ENCODE peak calls at places on chromosome 7, in five cellular contexts. F is tibial nerve, N is glutamatergic neuron, R is fibroblast of villous mesenchyme, P is endothelial cell of umbilical vein. D is an unnamed sample.

GRCh38 chr7:1649751-1650326 is 20.2 kb upstream of the ELFN1 start:
- DNase-seq in F (no peak), N (no peak), R (no peak), P (no peak), D (no peak)

GRCh38 chr7:46131916-46132795 is 211.1 kb upstream of the IGFBP3 start:
- DNase-seq in F (no peak), N (no peak), R (peak; percentile 38), P (no peak), D (no peak)

GRCh38 chr7:74475243-74475986 is 21.7 kb downstream of the GTF2IRD1 start:
- DNase-seq in F (no peak), N (no peak), R (no peak), P (no peak), D (no peak)

GRCh38 chr7:148540041-148540738 is 50.4 kb upstream of the C7orf33 start:
- DNase-seq in F (peak; percentile 18), N (no peak), R (peak; percentile 27), P (no peak), D (no peak)

GRCh38 chr7:19112290-19113000 is 5.0 kb downstream of the TWIST1 start:
- DNase-seq in F (no peak), N (no peak), R (peak; percentile 60), P (no peak), D (no peak)

GRCh38 chr7:145009866-145010265 is 174.0 kb upstream of the TPK1 start:
- DNase-seq in F (no peak), N (no peak), R (no peak), P (no peak), D (no peak)

GRCh38 chr7:95056107-95056689 is 148.8 kb downstream of the PPP1R9A start:
- DNase-seq in F (no peak), N (no peak), R (no peak), P (no peak), D (no peak)

GRCh38 chr7:101723835-101724234 is 93.6 kb upstream of the CUX1 start:
- DNase-seq in F (no peak), N (no peak), R (no peak), P (no peak), D (no peak)

GRCh38 chr7:32023353-32023752 is 46.9 kb downstream of the PDE1C start:
- DNase-seq in F (no peak), N (no peak), R (no peak), P (no peak), D (no peak)

GRCh38 chr7:141700291-141700847 is 1.6 kb downstream of the DENND11 start:
- DNase-seq in F (no peak), N (no peak), R (no peak), P (no peak), D (no peak)

GRCh38 chr7:98276241-98276761 is 5.2 kb upstream of the BRI3 start:
- DNase-seq in F (peak; percentile 36), N (no peak), R (peak; percentile 96), P (no peak), D (no peak)

GRCh38 chr7:130917669-130918128 is 183.7 kb upstream of the KLF14 start:
- DNase-seq in F (no peak), N (no peak), R (peak; percentile 87), P (peak; percentile 76), D (no peak)

GRCh38 chr7:151038951-151039849 is 9.1 kb upstream of the ASIC3 start:
- DNase-seq in F (peak; percentile 45), N (no peak), R (peak; percentile 96), P (peak; percentile 97), D (peak; percentile 32)

GRCh38 chr7:37297546-37297945 is 151.1 kb downstream of the ELMO1 start:
- DNase-seq in F (no peak), N (no peak), R (no peak), P (peak; percentile 93), D (no peak)

GRCh38 chr7:155463114-155463811 is 5.3 kb downstream of the EN2 start:
- DNase-seq in F (no peak), N (no peak), R (no peak), P (no peak), D (no peak)

DNA sequence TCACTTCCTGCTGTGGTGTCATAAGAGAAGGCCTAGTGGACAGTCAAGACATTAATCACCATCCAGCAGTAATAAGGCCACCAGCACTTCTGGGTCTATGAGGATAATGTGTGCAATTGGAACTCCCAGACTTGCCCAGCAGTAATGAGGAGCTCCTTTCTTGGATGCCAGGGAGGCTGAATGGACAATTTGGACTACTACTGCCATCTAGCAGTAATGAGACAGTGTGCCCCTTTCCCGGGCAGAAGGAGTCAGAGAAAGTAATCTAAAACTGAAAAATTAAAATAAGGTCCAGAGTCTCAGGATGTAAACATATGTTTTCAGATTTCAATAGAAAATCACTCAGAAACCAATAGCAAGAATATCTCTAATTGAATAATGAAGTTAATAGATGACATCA is 400.4 kb downstream of the CDC14C start:
- DNase-seq in F (no peak), N (no peak), R (peak; percentile 0), P (no peak), D (no peak)
- TF ChIP-seq CTCF in F (no peak), N (no peak), R (no peak), P (no peak), D (no peak)

GRCh38 chr7:50696810-50697582 is 85.7 kb downstream of the GRB10 start:
- DNase-seq in F (no peak), N (no peak), R (peak; percentile 54), P (peak; percentile 29), D (no peak)
- TF ChIP-seq CTCF in F (no peak), N (peak; percentile 64), R (peak; percentile 57), P (peak; percentile 38), D (peak; percentile 62)

GRCh38 chr7:106562711-106563366 is 98.1 kb downstream of the CCDC71L start:
- DNase-seq in F (no peak), N (no peak), R (no peak), P (no peak), D (no peak)

GRCh38 chr7:106561151-106561550 is 99.8 kb downstream of the CCDC71L start:
- DNase-seq in F (no peak), N (no peak), R (no peak), P (no peak), D (no peak)

GRCh38 chr7:106565428-106565827 is 95.5 kb downstream of the CCDC71L start:
- DNase-seq in F (no peak), N (no peak), R (no peak), P (no peak), D (no peak)

GRCh38 chr7:106561657-106562411 is 99.1 kb downstream of the CCDC71L start:
- DNase-seq in F (no peak), N (no peak), R (no peak), P (no peak), D (no peak)

DNA sequence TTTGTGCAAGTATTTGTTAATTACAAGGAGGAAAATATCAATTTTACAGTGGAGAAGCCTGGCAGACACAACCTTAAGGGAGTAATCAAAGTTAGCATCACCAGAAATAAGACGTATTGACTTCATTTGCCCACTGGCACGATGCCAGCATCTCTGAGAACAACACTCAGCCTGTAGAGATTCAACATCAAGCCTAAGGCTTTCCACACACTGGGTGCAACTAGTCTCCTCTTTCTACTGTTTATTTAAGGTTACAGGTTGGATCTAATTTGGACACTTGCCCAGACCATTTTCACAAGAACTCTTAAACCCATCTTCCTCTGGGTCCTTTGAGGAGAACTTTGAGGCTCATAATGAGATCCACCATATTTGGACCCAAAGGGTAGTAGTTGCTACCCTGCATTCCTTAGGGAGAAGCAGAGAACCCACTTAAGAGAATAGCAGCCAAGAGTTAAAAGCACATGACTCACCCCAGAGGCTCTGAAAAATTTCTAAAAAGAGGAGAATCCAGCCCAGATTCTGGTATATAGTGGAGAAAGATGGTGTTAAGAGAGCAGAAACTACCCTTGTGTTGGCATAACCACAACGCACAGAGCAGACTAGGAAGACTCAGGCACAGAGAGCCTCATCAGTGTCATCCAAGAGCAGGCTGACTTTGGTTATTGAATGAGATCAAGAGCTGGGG is 97.3 kb downstream of the CCDC71L start:
- DNase-seq in F (no peak), N (no peak), R (peak; percentile 55), P (no peak), D (no peak)
- TF ChIP-seq CTCF in F (no peak), N (no peak), R (no peak), P (no peak), D (no peak)

GRCh38 chr7:54839538-54840213 is 80.7 kb upstream of the SEC61G start:
- DNase-seq in F (peak; percentile 65), N (peak; percentile 77), R (peak; percentile 37), P (peak; percentile 43), D (no peak)
- TF ChIP-seq CTCF in F (peak; percentile 62), N (peak; percentile 60), R (peak; percentile 69), P (peak; percentile 78), D (no peak)

GRCh38 chr7:55130554-55131198 is 111.9 kb downstream of the EGFR start:
- DNase-seq in F (peak; percentile 64), N (peak; percentile 88), R (peak; percentile 98), P (no peak), D (no peak)

GRCh38 chr7:55128693-55129394 is 110.0 kb downstream of the EGFR start:
- DNase-seq in F (peak; percentile 78), N (peak; percentile 81), R (peak; percentile 60), P (no peak), D (no peak)

GRCh38 chr7:55129409-55130078 is 110.7 kb downstream of the EGFR start:
- DNase-seq in F (no peak), N (no peak), R (peak; percentile 80), P (no peak), D (no peak)

GRCh38 chr7:55131421-55131929 is 112.7 kb downstream of the EGFR start:
- DNase-seq in F (no peak), N (peak; percentile 60), R (peak; percentile 50), P (no peak), D (no peak)

DNA sequence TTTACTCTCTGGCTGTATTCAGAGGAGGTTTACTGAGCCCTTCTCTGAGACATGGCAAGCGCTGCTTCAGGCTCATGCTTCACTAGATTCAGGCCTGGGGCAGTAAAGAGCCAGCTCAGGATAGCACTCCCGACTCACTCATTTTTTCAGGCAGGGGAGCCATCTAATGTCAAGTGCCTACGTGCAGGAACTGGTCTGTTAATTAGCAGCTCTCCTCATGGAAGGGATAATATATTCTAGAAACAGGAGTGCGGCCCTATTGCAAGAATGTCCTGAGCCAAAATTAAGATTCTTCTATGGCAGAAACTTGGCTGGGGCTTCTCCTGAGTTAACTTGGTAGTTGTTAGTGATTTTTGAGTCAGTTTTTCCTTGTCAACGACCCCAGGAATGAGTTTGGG is 111.3 kb downstream of the EGFR start:
- DNase-seq in F (no peak), N (no peak), R (peak; percentile 51), P (no peak), D (no peak)
- TF ChIP-seq CTCF in F (no peak), N (no peak), R (peak; percentile 3), P (no peak), D (no peak)

DNA sequence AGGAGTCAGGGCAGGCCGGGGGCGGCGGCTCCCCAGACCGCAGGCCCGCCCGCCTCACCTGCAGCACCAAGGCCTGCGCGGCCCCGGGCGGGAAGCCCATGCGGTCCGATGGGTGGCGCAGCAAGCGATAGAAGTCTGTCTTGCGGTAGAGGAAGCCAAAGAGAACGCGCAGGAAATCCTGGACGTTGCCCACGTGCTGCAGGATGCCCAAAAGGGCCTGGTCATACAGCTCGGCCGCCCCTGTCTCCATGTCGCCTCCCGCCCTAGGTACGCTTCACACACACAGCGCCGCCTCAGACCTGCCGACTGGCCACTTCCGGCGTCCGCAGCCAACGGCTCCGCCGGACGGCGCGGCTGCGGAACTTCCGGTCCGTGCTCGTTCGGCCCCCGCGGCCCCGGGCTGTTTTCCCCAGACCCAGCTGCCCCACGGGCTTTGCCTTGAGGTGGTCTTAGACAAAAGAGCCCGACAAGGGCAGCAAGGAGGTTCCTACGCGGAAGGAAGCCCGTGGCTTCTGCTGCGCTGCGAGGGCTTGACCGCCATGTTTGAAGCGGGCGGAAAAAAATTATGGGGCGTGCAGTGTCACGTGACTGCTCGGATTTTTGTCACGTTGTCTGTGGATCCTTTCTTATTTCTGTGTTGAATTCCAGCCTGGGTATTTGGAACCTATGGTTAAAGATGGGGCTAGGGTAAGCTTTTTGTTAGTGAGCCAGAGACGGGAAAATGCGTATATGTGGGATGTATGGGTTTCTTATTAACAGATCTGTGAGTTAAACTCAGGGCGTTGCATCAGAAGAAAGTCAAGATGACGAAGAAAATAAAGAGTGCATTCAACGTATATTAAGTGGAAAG is at the start of gene NUDCD3:
- DNase-seq in F (peak; percentile 80), N (peak; percentile 84), R (peak; percentile 84), P (peak; percentile 87), D (peak; percentile 72)
- TF ChIP-seq CTCF in F (no peak), N (no peak), R (peak; percentile 32), P (peak; percentile 26), D (peak; percentile 28)